ENCODE peak calls at places on chromosomes 3 and 15, in ten cellular contexts. One of them, this sample, is unnamed.

GRCh38 chr3:67685499-67685898 is 31.1 kb upstream of the SUCLG2 start:
- DNase-seq in CD8-positive, alpha-beta T cell: no peak
- DNase-seq in tibial artery: no peak
- DNase-seq in PC-3: no peak
- DNase-seq in astrocyte of the spinal cord: peak
- DNase-seq in prostate gland: no peak
- DNase-seq in choroid plexus epithelial cell: peak
- DNase-seq in AG10803: no peak
- DNase-seq in CD4-positive, alpha-beta T cell: no peak
- DNase-seq in Caco-2: no peak
- DNase-seq in this sample: no peak

GRCh38 chr3:101995371-101996046 is 146.2 kb downstream of the NFKBIZ start:
- DNase-seq in CD8-positive, alpha-beta T cell: no peak
- DNase-seq in choroid plexus epithelial cell: peak
- DNase-seq in CD4-positive, alpha-beta T cell: no peak
- DNase-seq in astrocyte of the spinal cord: peak
- DNase-seq in AG10803: no peak
- DNase-seq in prostate gland: no peak
- DNase-seq in PC-3: peak
- DNase-seq in tibial artery: no peak
- DNase-seq in Caco-2: no peak
- DNase-seq in this sample: no peak

GRCh38 chr3:192824313-192824712 is 93.3 kb downstream of the MB21D2 start:
- DNase-seq in Caco-2: no peak
- DNase-seq in astrocyte of the spinal cord: no peak
- DNase-seq in CD4-positive, alpha-beta T cell: no peak
- DNase-seq in prostate gland: no peak
- DNase-seq in choroid plexus epithelial cell: no peak
- DNase-seq in tibial artery: no peak
- DNase-seq in CD8-positive, alpha-beta T cell: no peak
- DNase-seq in PC-3: no peak
- DNase-seq in AG10803: no peak
- DNase-seq in this sample: no peak

GRCh38 chr3:134608957-134609525 is 41.8 kb downstream of the KY start:
- DNase-seq in prostate gland: no peak
- DNase-seq in astrocyte of the spinal cord: no peak
- DNase-seq in Caco-2: no peak
- DNase-seq in tibial artery: no peak
- DNase-seq in CD4-positive, alpha-beta T cell: no peak
- DNase-seq in PC-3: no peak
- DNase-seq in CD8-positive, alpha-beta T cell: no peak
- DNase-seq in choroid plexus epithelial cell: no peak
- DNase-seq in AG10803: no peak
- DNase-seq in this sample: no peak

GRCh38 chr3:161386991-161387390 is 15.7 kb upstream of the SPTSSB start:
- DNase-seq in PC-3: no peak
- DNase-seq in astrocyte of the spinal cord: no peak
- DNase-seq in choroid plexus epithelial cell: no peak
- DNase-seq in AG10803: no peak
- DNase-seq in Caco-2: no peak
- DNase-seq in CD8-positive, alpha-beta T cell: no peak
- DNase-seq in CD4-positive, alpha-beta T cell: no peak
- DNase-seq in tibial artery: no peak
- DNase-seq in prostate gland: no peak
- DNase-seq in this sample: no peak

GRCh38 chr3:66037986-66038369 is 740 bp downstream of the MAGI1 start:
- DNase-seq in CD8-positive, alpha-beta T cell: no peak
- DNase-seq in choroid plexus epithelial cell: no peak
- DNase-seq in CD4-positive, alpha-beta T cell: no peak
- DNase-seq in prostate gland: no peak
- DNase-seq in tibial artery: peak
- DNase-seq in AG10803: no peak
- DNase-seq in PC-3: no peak
- DNase-seq in Caco-2: peak
- DNase-seq in astrocyte of the spinal cord: no peak
- DNase-seq in this sample: no peak

GRCh38 chr15:41512512-41513281 is 930 bp downstream of the LTK start:
- DNase-seq in prostate gland: no peak
- DNase-seq in CD8-positive, alpha-beta T cell: no peak
- DNase-seq in CD4-positive, alpha-beta T cell: no peak
- DNase-seq in PC-3: no peak
- DNase-seq in choroid plexus epithelial cell: no peak
- DNase-seq in Caco-2: no peak
- DNase-seq in astrocyte of the spinal cord: no peak
- DNase-seq in AG10803: no peak
- DNase-seq in tibial artery: no peak
- DNase-seq in this sample: peak

GRCh38 chr3:148723591-148723990 is 25.9 kb downstream of the AGTR1 start:
- DNase-seq in tibial artery: no peak
- DNase-seq in PC-3: peak
- DNase-seq in prostate gland: no peak
- DNase-seq in choroid plexus epithelial cell: peak
- DNase-seq in astrocyte of the spinal cord: peak
- DNase-seq in Caco-2: no peak
- DNase-seq in CD4-positive, alpha-beta T cell: no peak
- DNase-seq in CD8-positive, alpha-beta T cell: no peak
- DNase-seq in AG10803: peak
- DNase-seq in this sample: no peak

GRCh38 chr3:177746259-177747021 is 549.2 kb upstream of the TBL1XR1 start:
- DNase-seq in CD4-positive, alpha-beta T cell: no peak
- DNase-seq in tibial artery: no peak
- DNase-seq in prostate gland: no peak
- DNase-seq in astrocyte of the spinal cord: peak
- DNase-seq in Caco-2: no peak
- DNase-seq in choroid plexus epithelial cell: peak
- DNase-seq in AG10803: no peak
- DNase-seq in CD8-positive, alpha-beta T cell: no peak
- DNase-seq in PC-3: no peak
- DNase-seq in this sample: no peak

GRCh38 chr3:48088056-48088748 is 72.0 kb upstream of the MAP4 start:
- DNase-seq in astrocyte of the spinal cord: peak
- DNase-seq in prostate gland: peak
- DNase-seq in CD4-positive, alpha-beta T cell: no peak
- DNase-seq in tibial artery: no peak
- DNase-seq in CD8-positive, alpha-beta T cell: peak
- DNase-seq in choroid plexus epithelial cell: no peak
- DNase-seq in Caco-2: peak
- DNase-seq in AG10803: peak
- DNase-seq in PC-3: no peak
- DNase-seq in this sample: no peak

DNA sequence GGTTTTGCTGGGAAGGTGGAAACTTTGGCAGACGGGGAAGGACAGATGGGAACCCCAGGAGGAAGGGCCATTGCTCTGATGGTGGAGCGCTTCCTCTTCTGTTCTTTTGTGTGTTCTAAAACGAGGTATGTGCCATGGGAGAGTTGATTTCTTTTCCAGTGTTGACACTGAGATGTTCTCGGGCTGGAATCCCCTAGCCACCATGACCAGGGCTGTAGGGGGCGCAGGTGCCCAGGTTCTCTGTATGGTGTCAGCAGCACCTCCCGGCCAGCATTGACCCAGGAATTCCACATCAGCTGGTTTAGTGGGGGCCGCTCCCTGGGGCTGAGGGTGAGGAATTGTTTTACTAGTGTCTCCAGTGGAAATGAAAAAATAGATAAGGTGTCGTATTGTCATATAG is 34.3 kb upstream of the ACAD9 start:
- DNase-seq in AG10803: no peak
- DNase-seq in prostate gland: no peak
- DNase-seq in CD4-positive, alpha-beta T cell: no peak
- DNase-seq in Caco-2: no peak
- DNase-seq in choroid plexus epithelial cell: no peak
- DNase-seq in CD8-positive, alpha-beta T cell: no peak
- DNase-seq in tibial artery: no peak
- DNase-seq in PC-3: no peak
- DNase-seq in astrocyte of the spinal cord: no peak
- DNase-seq in this sample: no peak
- TF ChIP-seq CTCF in AG10803: no peak
- TF ChIP-seq CTCF in prostate gland: no peak
- TF ChIP-seq CTCF in CD4-positive, alpha-beta T cell: no peak
- TF ChIP-seq CTCF in Caco-2: no peak
- TF ChIP-seq CTCF in choroid plexus epithelial cell: peak
- TF ChIP-seq CTCF in CD8-positive, alpha-beta T cell: no peak
- TF ChIP-seq CTCF in tibial artery: no peak
- TF ChIP-seq CTCF in PC-3: no peak
- TF ChIP-seq CTCF in astrocyte of the spinal cord: peak
- TF ChIP-seq CTCF in this sample: no peak

GRCh38 chr15:35437157-35437556 is 108.8 kb downstream of the DPH6 start:
- DNase-seq in prostate gland: no peak
- DNase-seq in choroid plexus epithelial cell: peak
- DNase-seq in Caco-2: peak
- DNase-seq in tibial artery: no peak
- DNase-seq in CD4-positive, alpha-beta T cell: no peak
- DNase-seq in PC-3: peak
- DNase-seq in astrocyte of the spinal cord: no peak
- DNase-seq in AG10803: peak
- DNase-seq in CD8-positive, alpha-beta T cell: no peak
- DNase-seq in this sample: no peak
- TF ChIP-seq CTCF in prostate gland: no peak
- TF ChIP-seq CTCF in choroid plexus epithelial cell: peak
- TF ChIP-seq CTCF in Caco-2: no peak
- TF ChIP-seq CTCF in tibial artery: no peak
- TF ChIP-seq CTCF in CD4-positive, alpha-beta T cell: no peak
- TF ChIP-seq CTCF in PC-3: peak
- TF ChIP-seq CTCF in astrocyte of the spinal cord: peak
- TF ChIP-seq CTCF in AG10803: peak
- TF ChIP-seq CTCF in CD8-positive, alpha-beta T cell: no peak
- TF ChIP-seq CTCF in this sample: no peak

GRCh38 chr3:60953406-60953805 is 297.8 kb downstream of the FHIT start:
- DNase-seq in PC-3: peak
- DNase-seq in astrocyte of the spinal cord: peak
- DNase-seq in tibial artery: no peak
- DNase-seq in prostate gland: no peak
- DNase-seq in Caco-2: no peak
- DNase-seq in CD4-positive, alpha-beta T cell: no peak
- DNase-seq in choroid plexus epithelial cell: no peak
- DNase-seq in AG10803: peak
- DNase-seq in CD8-positive, alpha-beta T cell: no peak
- DNase-seq in this sample: no peak

GRCh38 chr3:60954049-60954448 is 297.2 kb downstream of the FHIT start:
- DNase-seq in PC-3: peak
- DNase-seq in prostate gland: no peak
- DNase-seq in choroid plexus epithelial cell: no peak
- DNase-seq in tibial artery: no peak
- DNase-seq in AG10803: peak
- DNase-seq in astrocyte of the spinal cord: peak
- DNase-seq in CD4-positive, alpha-beta T cell: no peak
- DNase-seq in Caco-2: no peak
- DNase-seq in CD8-positive, alpha-beta T cell: no peak
- DNase-seq in this sample: no peak

GRCh38 chr3:60949146-60949545 is 302.1 kb downstream of the FHIT start:
- DNase-seq in astrocyte of the spinal cord: no peak
- DNase-seq in CD8-positive, alpha-beta T cell: no peak
- DNase-seq in prostate gland: no peak
- DNase-seq in Caco-2: no peak
- DNase-seq in choroid plexus epithelial cell: no peak
- DNase-seq in AG10803: no peak
- DNase-seq in PC-3: no peak
- DNase-seq in tibial artery: no peak
- DNase-seq in CD4-positive, alpha-beta T cell: no peak
- DNase-seq in this sample: no peak

GRCh38 chr3:60948488-60948887 is 302.8 kb downstream of the FHIT start:
- DNase-seq in AG10803: peak
- DNase-seq in choroid plexus epithelial cell: peak
- DNase-seq in prostate gland: no peak
- DNase-seq in Caco-2: no peak
- DNase-seq in CD8-positive, alpha-beta T cell: no peak
- DNase-seq in tibial artery: no peak
- DNase-seq in PC-3: peak
- DNase-seq in astrocyte of the spinal cord: peak
- DNase-seq in CD4-positive, alpha-beta T cell: no peak
- DNase-seq in this sample: no peak
- TF ChIP-seq CTCF in AG10803: peak
- TF ChIP-seq CTCF in choroid plexus epithelial cell: peak
- TF ChIP-seq CTCF in prostate gland: no peak
- TF ChIP-seq CTCF in Caco-2: peak
- TF ChIP-seq CTCF in CD8-positive, alpha-beta T cell: no peak
- TF ChIP-seq CTCF in tibial artery: no peak
- TF ChIP-seq CTCF in PC-3: peak
- TF ChIP-seq CTCF in astrocyte of the spinal cord: peak
- TF ChIP-seq CTCF in CD4-positive, alpha-beta T cell: no peak
- TF ChIP-seq CTCF in this sample: no peak

GRCh38 chr3:158737987-158738615 is 5.8 kb upstream of the RARRES1 start:
- DNase-seq in tibial artery: no peak
- DNase-seq in astrocyte of the spinal cord: no peak
- DNase-seq in Caco-2: no peak
- DNase-seq in AG10803: no peak
- DNase-seq in CD4-positive, alpha-beta T cell: no peak
- DNase-seq in choroid plexus epithelial cell: peak
- DNase-seq in CD8-positive, alpha-beta T cell: no peak
- DNase-seq in prostate gland: no peak
- DNase-seq in PC-3: no peak
- DNase-seq in this sample: no peak
- TF ChIP-seq CTCF in tibial artery: no peak
- TF ChIP-seq CTCF in astrocyte of the spinal cord: no peak
- TF ChIP-seq CTCF in Caco-2: no peak
- TF ChIP-seq CTCF in AG10803: no peak
- TF ChIP-seq CTCF in CD4-positive, alpha-beta T cell: no peak
- TF ChIP-seq CTCF in choroid plexus epithelial cell: no peak
- TF ChIP-seq CTCF in CD8-positive, alpha-beta T cell: no peak
- TF ChIP-seq CTCF in prostate gland: no peak
- TF ChIP-seq CTCF in PC-3: no peak
- TF ChIP-seq CTCF in this sample: no peak